ENCODE peak calls at places on chromosomes 4 and X, in ten cellular contexts. One of them, this sample, is unnamed.

GRCh38 chr4:5112333-5112732 is 61.1 kb downstream of the STK32B start:
- DNase-seq in HS-27A: no peak
- DNase-seq in left ventricle myocardium inferior: no peak
- DNase-seq in GM19239: no peak
- DNase-seq in body of pancreas: no peak
- DNase-seq in NCI-H1694: no peak
- DNase-seq in mucosa of descending colon: no peak
- DNase-seq in KBM-7: no peak
- DNase-seq in EH: no peak
- DNase-seq in mesendoderm: no peak
- DNase-seq in this sample: no peak

GRCh38 chrX:40273356-40274050 is 175.7 kb upstream of the BCOR start:
- DNase-seq in HS-27A: no peak
- DNase-seq in left ventricle myocardium inferior: peak
- DNase-seq in GM19239: no peak
- DNase-seq in body of pancreas: no peak
- DNase-seq in NCI-H1694: no peak
- DNase-seq in mucosa of descending colon: no peak
- DNase-seq in KBM-7: peak
- DNase-seq in EH: peak
- DNase-seq in mesendoderm: peak
- DNase-seq in this sample: no peak

GRCh38 chr4:149161247-149161646 is 654.4 kb downstream of the IQCM start:
- DNase-seq in HS-27A: peak
- DNase-seq in left ventricle myocardium inferior: no peak
- DNase-seq in GM19239: no peak
- DNase-seq in body of pancreas: no peak
- DNase-seq in NCI-H1694: no peak
- DNase-seq in mucosa of descending colon: no peak
- DNase-seq in KBM-7: no peak
- DNase-seq in EH: peak
- DNase-seq in mesendoderm: no peak
- DNase-seq in this sample: no peak

GRCh38 chrX:152819732-152820131 is 10.8 kb downstream of the CETN2 start:
- DNase-seq in HS-27A: no peak
- DNase-seq in left ventricle myocardium inferior: no peak
- DNase-seq in GM19239: no peak
- DNase-seq in body of pancreas: no peak
- DNase-seq in NCI-H1694: no peak
- DNase-seq in mucosa of descending colon: no peak
- DNase-seq in KBM-7: no peak
- DNase-seq in EH: peak
- DNase-seq in mesendoderm: no peak
- DNase-seq in this sample: no peak

GRCh38 chr4:176545886-176546285 is 226.1 kb downstream of the SPCS3 start:
- DNase-seq in HS-27A: no peak
- DNase-seq in left ventricle myocardium inferior: no peak
- DNase-seq in GM19239: no peak
- DNase-seq in body of pancreas: no peak
- DNase-seq in NCI-H1694: no peak
- DNase-seq in mucosa of descending colon: no peak
- DNase-seq in KBM-7: no peak
- DNase-seq in EH: peak
- DNase-seq in mesendoderm: no peak
- DNase-seq in this sample: no peak

GRCh38 chr4:38308728-38309315 is 348.6 kb downstream of the PTTG2 start:
- DNase-seq in HS-27A: no peak
- DNase-seq in left ventricle myocardium inferior: no peak
- DNase-seq in GM19239: no peak
- DNase-seq in body of pancreas: no peak
- DNase-seq in NCI-H1694: no peak
- DNase-seq in mucosa of descending colon: no peak
- DNase-seq in KBM-7: no peak
- DNase-seq in EH: peak
- DNase-seq in mesendoderm: no peak
- DNase-seq in this sample: no peak

GRCh38 chrX:71622347-71623104 is 4.2 kb upstream of the CXCR3 start:
- DNase-seq in HS-27A: no peak
- DNase-seq in left ventricle myocardium inferior: peak
- DNase-seq in GM19239: no peak
- DNase-seq in body of pancreas: peak
- DNase-seq in NCI-H1694: no peak
- DNase-seq in mucosa of descending colon: peak
- DNase-seq in KBM-7: peak
- DNase-seq in EH: peak
- DNase-seq in mesendoderm: peak
- DNase-seq in this sample: peak

GRCh38 chr4:140300271-140300970 is 73.0 kb upstream of the SCOC start:
- DNase-seq in HS-27A: peak
- DNase-seq in left ventricle myocardium inferior: no peak
- DNase-seq in GM19239: no peak
- DNase-seq in body of pancreas: no peak
- DNase-seq in NCI-H1694: no peak
- DNase-seq in mucosa of descending colon: no peak
- DNase-seq in KBM-7: no peak
- DNase-seq in EH: peak
- DNase-seq in mesendoderm: peak
- DNase-seq in this sample: no peak

GRCh38 chr4:169854090-169854489 is 96.3 kb upstream of the HPF1 start:
- DNase-seq in HS-27A: no peak
- DNase-seq in left ventricle myocardium inferior: no peak
- DNase-seq in GM19239: no peak
- DNase-seq in body of pancreas: no peak
- DNase-seq in NCI-H1694: no peak
- DNase-seq in mucosa of descending colon: no peak
- DNase-seq in KBM-7: no peak
- DNase-seq in EH: no peak
- DNase-seq in mesendoderm: no peak
- DNase-seq in this sample: no peak

GRCh38 chr4:168453146-168453545 is 27.1 kb downstream of the DDX60L start:
- DNase-seq in HS-27A: no peak
- DNase-seq in left ventricle myocardium inferior: no peak
- DNase-seq in GM19239: no peak
- DNase-seq in body of pancreas: no peak
- DNase-seq in NCI-H1694: no peak
- DNase-seq in mucosa of descending colon: no peak
- DNase-seq in KBM-7: no peak
- DNase-seq in EH: no peak
- DNase-seq in mesendoderm: no peak
- DNase-seq in this sample: no peak

GRCh38 chr4:183448436-183448835 is 4.0 kb downstream of the CDKN2AIP start:
- DNase-seq in HS-27A: no peak
- DNase-seq in left ventricle myocardium inferior: no peak
- DNase-seq in GM19239: no peak
- DNase-seq in body of pancreas: no peak
- DNase-seq in NCI-H1694: no peak
- DNase-seq in mucosa of descending colon: no peak
- DNase-seq in KBM-7: no peak
- DNase-seq in EH: peak
- DNase-seq in mesendoderm: no peak
- DNase-seq in this sample: no peak

GRCh38 chrX:129495941-129496340 is 27.3 kb downstream of the SMARCA1 start:
- DNase-seq in HS-27A: no peak
- DNase-seq in left ventricle myocardium inferior: no peak
- DNase-seq in GM19239: no peak
- DNase-seq in body of pancreas: no peak
- DNase-seq in NCI-H1694: no peak
- DNase-seq in mucosa of descending colon: no peak
- DNase-seq in KBM-7: no peak
- DNase-seq in EH: peak
- DNase-seq in mesendoderm: no peak
- DNase-seq in this sample: no peak

GRCh38 chr4:100799767-100800539 is 282.1 kb upstream of the EMCN start:
- DNase-seq in HS-27A: no peak
- DNase-seq in left ventricle myocardium inferior: no peak
- DNase-seq in GM19239: no peak
- DNase-seq in body of pancreas: no peak
- DNase-seq in NCI-H1694: no peak
- DNase-seq in mucosa of descending colon: no peak
- DNase-seq in KBM-7: no peak
- DNase-seq in EH: no peak
- DNase-seq in mesendoderm: peak
- DNase-seq in this sample: no peak